ENCODE peak calls at places on chromosome 15, in four cellular contexts. M is stomach, C is A549, W is HepG2. B is an unnamed sample.

GRCh38 chr15:38169982-38170381 is 82.7 kb upstream of the SPRED1 start:
- DNase-seq in M (no peak), C (no peak), W (no peak), B (no peak)

GRCh38 chr15:68818088-68818670 is 2.5 kb downstream of the ANP32A start:
- DNase-seq in C (peak; percentile 70), M (peak; percentile 65), W (peak; percentile 64), B (peak; percentile 69)

GRCh38 chr15:77836116-77836798 is 203.5 kb upstream of the LINGO1 start:
- DNase-seq in C (peak; percentile 72), W (no peak), M (no peak), B (no peak)

GRCh38 chr15:61889706-61890105 is 170.5 kb downstream of the VPS13C start:
- DNase-seq in W (no peak), C (no peak), M (no peak), B (no peak)

GRCh38 chr15:80694624-80695098 is 449 bp upstream of the ABHD17C start:
- DNase-seq in W (no peak), C (peak; percentile 72), M (no peak), B (peak; percentile 59)

GRCh38 chr15:98076021-98076816 is 115.7 kb downstream of the ARRDC4 start:
- DNase-seq in M (no peak), W (no peak), C (no peak), B (peak; percentile 11)

GRCh38 chr15:98123834-98124233 is 163.3 kb downstream of the ARRDC4 start:
- DNase-seq in C (no peak), W (no peak), M (no peak), B (no peak)

GRCh38 chr15:60899322-60899966 is 329.7 kb downstream of the RORA start:
- DNase-seq in W (peak; percentile 19), M (no peak), C (no peak), B (no peak)

GRCh38 chr15:51830279-51830806 is 890 bp downstream of the TMOD3 start:
- DNase-seq in C (no peak), W (no peak), M (peak; percentile 50), B (no peak)

GRCh38 chr15:69031013-69032001 is 16.8 kb downstream of the NOX5 start:
- DNase-seq in W (no peak), C (peak; percentile 82), M (peak; percentile 41), B (peak; percentile 55)

GRCh38 chr15:61393949-61394348 is 164.8 kb upstream of the RORA start:
- DNase-seq in W (no peak), C (no peak), M (no peak), B (no peak)

GRCh38 chr15:39623550-39623931 is 42.7 kb downstream of the THBS1 start:
- DNase-seq in C (no peak), W (no peak), M (no peak), B (no peak)

GRCh38 chr15:101003706-101004105 is 84.5 kb downstream of the LRRK1 start:
- DNase-seq in W (no peak), M (no peak), C (no peak), B (peak; percentile 3)

GRCh38 chr15:89963301-89964288 is 37.5 kb upstream of the ZNF710 start:
- DNase-seq in C (no peak), M (peak; percentile 27), W (no peak), B (no peak)

GRCh38 chr15:71610991-71611720 is 199.2 kb upstream of the NR2E3 start:
- DNase-seq in C (no peak), W (no peak), M (no peak), B (no peak)

GRCh38 chr15:32790352-32790999 is 72.7 kb downstream of the GREM1 start:
- DNase-seq in M (no peak), W (peak; percentile 24), C (no peak), B (no peak)

GRCh38 chr15:92596623-92597022 is 59.0 kb downstream of the FAM174B start:
- DNase-seq in C (no peak), W (no peak), M (no peak), B (no peak)

GRCh38 chr15:67048281-67049279 is 16.8 kb upstream of the SMAD3 start:
- DNase-seq in W (peak; percentile 97), C (peak; percentile 87), M (peak; percentile 92), B (peak; percentile 86)

GRCh38 chr15:91876187-91876586 is 22.7 kb downstream of the SLCO3A1 start:
- DNase-seq in W (no peak), C (no peak), M (no peak), B (no peak)

GRCh38 chr15:49215768-49216739 is 46.0 kb downstream of the GALK2 start:
- DNase-seq in M (peak; percentile 43), C (no peak), W (no peak), B (peak; percentile 11)

GRCh38 chr15:38002883-38003477 is 68.5 kb downstream of the TMCO5A start:
- DNase-seq in W (peak; percentile 49), C (no peak), M (peak; percentile 64), B (peak; percentile 71)

GRCh38 chr15:72285927-72286516 is 13.7 kb upstream of the PARP6 start:
- DNase-seq in M (peak; percentile 72), W (peak; percentile 28), C (peak; percentile 83), B (peak; percentile 48)

GRCh38 chr15:57697588-57697987 is 8.9 kb upstream of the POLR2M start:
- DNase-seq in W (no peak), M (no peak), C (no peak), B (no peak)

GRCh38 chr15:56734013-56734625 is 810 bp upstream of the ZNF280D start:
- DNase-seq in C (no peak), M (no peak), W (no peak), B (no peak)

GRCh38 chr15:101288905-101289513 is 6.0 kb downstream of the SNRPA1 start:
- DNase-seq in M (no peak), W (peak; percentile 50), C (peak; percentile 85), B (no peak)

GRCh38 chr15:49604625-49605409 is 15.8 kb downstream of the FAM227B start:
- DNase-seq in W (no peak), M (no peak), C (no peak), B (no peak)

GRCh38 chr15:78003539-78004008 is 73.9 kb downstream of the TBC1D2B start:
- DNase-seq in W (no peak), M (peak; percentile 65), C (no peak), B (no peak)

GRCh38 chr15:87944051-87944450 is 312.5 kb downstream of the NTRK3 start:
- DNase-seq in W (no peak), C (no peak), M (no peak), B (no peak)

GRCh38 chr15:87949934-87950298 is 306.6 kb downstream of the NTRK3 start:
- DNase-seq in C (no peak), W (no peak), M (no peak), B (no peak)

GRCh38 chr15:87944687-87945086 is 311.9 kb downstream of the NTRK3 start:
- DNase-seq in W (no peak), C (no peak), M (no peak), B (no peak)

GRCh38 chr15:87952736-87953135 is 303.8 kb downstream of the NTRK3 start:
- DNase-seq in W (no peak), C (no peak), M (no peak), B (no peak)

GRCh38 chr15:87949214-87949933 is 307.2 kb downstream of the NTRK3 start:
- DNase-seq in C (no peak), W (no peak), M (no peak), B (no peak)
- TF ChIP-seq EP300 in C (no peak), W (no peak), M (no peak), B (peak; percentile 76)

GRCh38 chr15:27341780-27342343 is 370.9 kb downstream of the GABRG3 start:
- DNase-seq in M (no peak), W (no peak), C (no peak), B (no peak)
- TF ChIP-seq CTCF in M (no peak), W (no peak), C (no peak), B (no peak)

DNA sequence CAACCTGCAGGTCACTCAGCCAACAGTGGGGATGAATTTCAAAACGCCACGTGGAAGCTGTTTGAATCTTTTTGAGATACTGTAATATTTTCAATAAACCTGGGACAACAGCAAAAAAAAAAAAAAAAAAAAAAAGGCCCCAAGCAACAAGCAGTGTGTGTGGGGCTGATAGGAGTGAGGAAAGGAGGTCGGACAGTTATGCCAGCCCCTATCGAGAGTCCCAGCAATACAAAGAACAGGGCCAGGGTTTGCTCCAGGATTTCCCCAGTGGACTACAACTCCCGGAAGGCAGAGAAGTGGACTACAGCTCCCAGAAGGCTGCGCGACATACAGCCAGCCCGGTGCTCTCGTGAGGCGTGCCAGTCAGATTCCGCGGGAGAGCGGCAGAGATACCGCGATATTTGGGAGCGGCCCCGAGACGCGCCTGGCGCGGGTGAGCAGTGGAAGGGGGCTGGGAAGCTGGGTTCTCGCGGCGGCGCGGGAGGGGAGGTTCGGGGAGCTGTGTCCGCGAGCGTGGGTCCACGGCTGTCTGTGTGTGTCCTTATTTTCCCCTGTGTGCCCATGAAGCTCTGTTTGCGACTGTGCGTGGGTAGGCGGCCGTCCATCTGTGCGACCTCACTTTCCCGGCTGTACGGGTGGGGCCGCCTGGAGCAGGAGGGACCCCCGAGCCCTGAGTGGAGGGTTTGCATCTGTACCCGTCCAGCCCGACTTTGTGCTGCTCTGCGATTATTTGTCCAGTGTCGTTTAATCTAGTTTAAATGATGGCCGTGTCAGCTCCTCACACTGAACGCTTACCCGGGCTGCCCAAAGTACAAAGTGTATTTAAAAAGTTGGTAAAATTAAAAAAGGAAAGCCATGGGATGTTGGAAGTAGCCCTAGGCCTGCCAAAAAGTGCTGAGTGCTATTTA is at the start of gene PPCDC:
- DNase-seq in W (peak; percentile 94), M (peak; percentile 97), C (peak; percentile 100), B (peak; percentile 97)
- TF ChIP-seq EP300 in W (no peak), M (no peak), C (no peak), B (no peak)

GRCh38 chr15:79431636-79432344 is at the start of gene MINAR1:
- DNase-seq in W (peak; percentile 6), M (no peak), C (peak; percentile 39), B (no peak)
- TF ChIP-seq CTCF in W (peak; percentile 29), M (no peak), C (peak; percentile 52), B (no peak)

DNA sequence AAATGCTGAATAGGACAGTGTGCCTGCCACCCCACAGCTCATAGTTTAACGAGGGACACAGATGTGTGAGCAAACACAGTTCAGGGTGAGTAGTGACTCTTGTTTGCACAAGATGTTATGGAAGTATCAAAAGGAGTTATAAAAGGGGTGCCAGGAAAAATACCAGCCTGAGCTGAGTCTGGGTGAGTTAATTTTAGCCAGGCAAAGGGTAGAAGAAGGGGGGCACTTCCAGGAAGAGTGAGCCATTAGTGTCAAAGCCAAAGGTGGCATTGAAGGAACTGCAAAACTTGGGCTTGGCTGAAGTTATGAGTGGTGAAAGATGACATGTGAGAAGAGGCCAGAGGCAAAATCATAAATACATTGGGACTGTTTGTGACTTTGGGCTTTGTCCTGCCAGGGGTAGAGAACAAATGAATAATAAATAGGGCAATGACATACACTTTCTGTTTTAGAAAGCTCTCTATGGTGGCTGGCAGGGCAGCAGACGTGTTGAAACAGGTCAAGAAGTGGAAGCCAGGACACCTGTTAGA is 1.9 kb upstream of the SPPL2A start:
- DNase-seq in M (no peak), W (no peak), C (no peak), B (no peak)
- TF ChIP-seq EP300 in M (no peak), W (no peak), C (no peak), B (no peak)

GRCh38 chr15:64092075-64092820 is 1.4 kb downstream of the CIAO2A start:
- DNase-seq in C (no peak), M (no peak), W (peak; percentile 50), B (no peak)
- TF ChIP-seq CTCF in C (peak; percentile 19), M (no peak), W (peak; percentile 67), B (no peak)

GRCh38 chr15:84979651-84980050 is 2.0 kb upstream of the PDE8A start:
- DNase-seq in C (no peak), M (no peak), W (no peak), B (peak; percentile 36)

GRCh38 chr15:84980196-84981053 is 1.2 kb upstream of the PDE8A start:
- DNase-seq in C (peak; percentile 96), M (peak; percentile 85), W (peak; percentile 75), B (peak; percentile 88)

GRCh38 chr15:84982301-84982920 is 755 bp downstream of the PDE8A start:
- DNase-seq in W (peak; percentile 70), M (peak; percentile 48), C (no peak), B (peak; percentile 70)

GRCh38 chr15:84981711-84982300 is at the start of gene PDE8A:
- DNase-seq in M (peak; percentile 60), C (peak; percentile 63), W (no peak), B (peak; percentile 63)

GRCh38 chr15:84981054-84981710 is 474 bp upstream of the PDE8A start:
- DNase-seq in C (peak; percentile 99), M (peak; percentile 97), W (peak; percentile 89), B (peak; percentile 97)
- TF ChIP-seq EP300 in C (peak; percentile 80), M (no peak), W (peak; percentile 12), B (no peak)

B was measured in transverse colon.